ENCODE peak calls at places on chromosomes 2 and 18, in eight cellular contexts. O is Karpas-422, I is foreskin fibroblast, Z is lung, S is colonic mucosa, F is transverse colon, J is IMR-90, Q is A549. B is an unnamed sample.

GRCh38 chr2:85053802-85054201 is 79.4 kb upstream of the TCF7L1 start:
- DNase-seq in O (no peak), I (no peak), Z (no peak), S (peak; percentile 69), F (peak; percentile 79), J (peak; percentile 54), Q (peak; percentile 83), B (peak; percentile 70)

GRCh38 chr2:194870974-194871535 is 786.0 kb upstream of the SLC39A10 start:
- DNase-seq in O (no peak), I (no peak), Z (no peak), S (no peak), F (no peak), J (no peak), Q (no peak), B (no peak)

GRCh38 chr2:14136030-14136429 is 496.5 kb upstream of the LRATD1 start:
- DNase-seq in O (no peak), I (no peak), Z (no peak), S (no peak), F (no peak), J (no peak), Q (no peak), B (no peak)

GRCh38 chr18:60552948-60553347 is 180.4 kb upstream of the MC4R start:
- DNase-seq in O (no peak), I (no peak), Z (no peak), S (no peak), F (no peak), J (no peak), Q (no peak), B (no peak)

GRCh38 chr2:166651080-166651675 is 157.1 kb upstream of the SCN7A start:
- DNase-seq in O (no peak), I (peak; percentile 18), Z (no peak), S (no peak), F (no peak), J (peak; percentile 83), Q (no peak), B (no peak)

GRCh38 chr18:9627642-9628041 is 13.3 kb upstream of the PPP4R1 start:
- DNase-seq in O (peak; percentile 31), I (no peak), Z (no peak), S (no peak), F (no peak), J (peak; percentile 65), Q (no peak), B (no peak)

GRCh38 chr2:6654279-6654678 is 211.4 kb downstream of the CMPK2 start:
- DNase-seq in O (no peak), I (no peak), Z (no peak), S (no peak), F (no peak), J (no peak), Q (no peak), B (no peak)

GRCh38 chr2:231245253-231246094 is 47.0 kb downstream of the ARMC9 start:
- DNase-seq in O (peak; percentile 59), I (no peak), Z (no peak), S (peak; percentile 50), F (peak; percentile 67), J (no peak), Q (peak; percentile 17), B (peak; percentile 75)

GRCh38 chr2:240760576-240761246 is 59.3 kb downstream of the KIF1A start:
- DNase-seq in O (no peak), I (no peak), Z (no peak), S (no peak), F (no peak), J (no peak), Q (no peak), B (no peak)

GRCh38 chr2:133422946-133423345 is 145.3 kb downstream of the NCKAP5 start:
- DNase-seq in O (peak; percentile 0), I (peak; percentile 12), Z (no peak), S (no peak), F (no peak), J (peak; percentile 76), Q (peak; percentile 23), B (no peak)

GRCh38 chr18:34990571-34990970 is 50.6 kb upstream of the MAPRE2 start:
- DNase-seq in O (no peak), I (no peak), Z (no peak), S (no peak), F (no peak), J (peak; percentile 11), Q (no peak), B (no peak)

GRCh38 chr18:50131591-50131990 is 63.4 kb downstream of the MYO5B start:
- DNase-seq in O (no peak), I (no peak), Z (no peak), S (no peak), F (no peak), J (no peak), Q (no peak), B (no peak)

GRCh38 chr2:215843579-215843978 is 169.8 kb downstream of the MREG start:
- DNase-seq in O (no peak), I (peak; percentile 95), Z (no peak), S (no peak), F (no peak), J (peak; percentile 92), Q (peak; percentile 37), B (no peak)

GRCh38 chr18:68478246-68478645 is 236.7 kb downstream of the TMX3 start:
- DNase-seq in O (no peak), I (no peak), Z (no peak), S (no peak), F (no peak), J (no peak), Q (no peak), B (no peak)

GRCh38 chr18:59127047-59127446 is 12.6 kb upstream of the SEC11C start:
- DNase-seq in O (no peak), I (no peak), Z (no peak), S (no peak), F (no peak), J (no peak), Q (no peak), B (no peak)

GRCh38 chr2:1782514-1782913 is 38.2 kb upstream of the PXDN start:
- DNase-seq in O (no peak), I (no peak), Z (no peak), S (no peak), F (no peak), J (no peak), Q (no peak), B (no peak)

GRCh38 chr2:226256237-226256636 is 543.4 kb downstream of the IRS1 start:
- DNase-seq in O (no peak), I (peak; percentile 74), Z (no peak), S (no peak), F (no peak), J (peak; percentile 82), Q (peak; percentile 53), B (no peak)

GRCh38 chr2:73977466-73977865 is 7.2 kb upstream of the TET3 start:
- DNase-seq in O (no peak), I (no peak), Z (no peak), S (no peak), F (no peak), J (no peak), Q (no peak), B (no peak)

GRCh38 chr2:73980566-73980965 is 4.1 kb upstream of the TET3 start:
- DNase-seq in O (peak; percentile 57), I (no peak), Z (no peak), S (no peak), F (no peak), J (no peak), Q (no peak), B (no peak)

GRCh38 chr2:73979021-73979420 is 5.7 kb upstream of the TET3 start:
- DNase-seq in O (no peak), I (no peak), Z (no peak), S (no peak), F (no peak), J (no peak), Q (no peak), B (no peak)

GRCh38 chr2:73981081-73981968 is 3.4 kb upstream of the TET3 start:
- DNase-seq in O (peak; percentile 90), I (no peak), Z (no peak), S (peak; percentile 65), F (peak; percentile 56), J (no peak), Q (peak; percentile 58), B (peak; percentile 78)

GRCh38 chr2:73979686-73980085 is 5.0 kb upstream of the TET3 start:
- DNase-seq in O (no peak), I (peak; percentile 87), Z (no peak), S (no peak), F (no peak), J (peak; percentile 92), Q (peak; percentile 42), B (no peak)
- H3K4me3 ChIP-seq in O (no peak overlapping the region), I (no peak overlapping the region), Z (no peak overlapping the region), S (no peak overlapping the region), F (no peak overlapping the region), J (no peak overlapping the region), Q (no peak overlapping the region), B (no peak overlapping the region)

GRCh38 chr2:118221952-118222594 is 133.8 kb downstream of the INSIG2 start:
- DNase-seq in O (peak; percentile 83), I (peak; percentile 59), Z (no peak), S (peak; percentile 46), F (no peak), J (peak; percentile 76), Q (peak; percentile 63), B (no peak)

GRCh38 chr2:118223487-118224136 is 135.3 kb downstream of the INSIG2 start:
- DNase-seq in O (no peak), I (no peak), Z (no peak), S (no peak), F (no peak), J (no peak), Q (no peak), B (no peak)

GRCh38 chr2:118222643-118223486 is 134.6 kb downstream of the INSIG2 start:
- DNase-seq in O (no peak), I (no peak), Z (no peak), S (no peak), F (no peak), J (no peak), Q (no peak), B (no peak)

GRCh38 chr2:118224888-118225264 is 136.6 kb downstream of the INSIG2 start:
- DNase-seq in O (no peak), I (no peak), Z (no peak), S (no peak), F (no peak), J (no peak), Q (no peak), B (no peak)

GRCh38 chr2:118224144-118224887 is 136.0 kb downstream of the INSIG2 start:
- DNase-seq in O (no peak), I (no peak), Z (no peak), S (peak; percentile 20), F (peak; percentile 27), J (no peak), Q (no peak), B (peak; percentile 21)
- H3K4me3 ChIP-seq in O (peak overlapping the region; percentile 53), I (peak overlapping the region; percentile 37), Z (peak overlapping the region; percentile 19), S (peak overlapping the region; percentile 41), F (peak overlapping the region; percentile 16), J (peak overlapping the region; percentile 26), Q (no peak overlapping the region), B (no peak overlapping the region)

GRCh38 chr2:237473474-237474453 is 13.3 kb upstream of the MLPH start:
- DNase-seq in O (no peak), I (no peak), Z (peak; percentile 81), S (no peak), F (no peak), J (peak; percentile 67), Q (no peak), B (peak; percentile 38)
- H3K4me3 ChIP-seq in O (no peak overlapping the region), I (no peak overlapping the region), Z (peak overlapping the region; percentile 35), S (no peak overlapping the region), F (no peak overlapping the region), J (no peak overlapping the region), Q (no peak overlapping the region), B (no peak overlapping the region)

DNA sequence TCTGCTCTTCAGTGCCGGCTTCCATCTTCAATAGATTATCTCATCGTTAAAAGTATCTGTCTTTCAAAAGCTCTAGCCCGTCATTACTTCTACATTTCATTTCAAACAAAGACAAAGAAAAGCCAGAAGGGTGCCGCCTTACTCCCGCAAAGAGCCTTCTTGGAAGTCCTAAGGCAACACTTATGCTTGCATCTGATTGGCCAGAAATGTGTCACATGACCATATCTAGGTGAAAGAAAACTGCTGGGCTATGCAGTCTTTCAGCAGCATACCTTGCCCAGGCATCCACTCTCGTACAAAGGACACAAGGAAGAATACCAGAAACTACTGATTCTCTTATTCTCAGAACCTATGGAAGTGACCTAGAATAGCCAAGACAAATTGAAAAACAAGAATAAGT is 217.1 kb upstream of the SLC35G4 start:
- DNase-seq in O (peak; percentile 51), I (no peak), Z (no peak), S (no peak), F (no peak), J (no peak), Q (no peak), B (no peak)
- H3K4me3 ChIP-seq in O (no peak overlapping the region), I (no peak overlapping the region), Z (no peak overlapping the region), S (no peak overlapping the region), F (no peak overlapping the region), J (no peak overlapping the region), Q (no peak overlapping the region), B (no peak overlapping the region)